ENCODE peak calls at places on chromosomes 16 and 17, in four cellular contexts. L is naive thymus-derived CD4-positive, alpha-beta T cell; E is K562; T is tibial nerve. Q is an unnamed sample.
A peak's percentile ranks its signal among the peaks of the same experiment; 100 is the strongest.

GRCh38 chr17:8880466-8880865 is 13.0 kb upstream of the PIK3R6 start:
- DNase-seq in L (no peak), E (no peak), T (no peak), Q (no peak)

GRCh38 chr17:42307362-42307927 is 19.1 kb downstream of the STAT5A start:
- DNase-seq in L (no peak), E (no peak), T (no peak), Q (no peak)

GRCh38 chr17:13647551-13647950 is 45.8 kb upstream of the HS3ST3A1 start:
- DNase-seq in L (no peak), E (no peak), T (no peak), Q (no peak)

GRCh38 chr17:28667870-28668269 is 5.9 kb downstream of the SUPT6H start:
- DNase-seq in L (no peak), E (no peak), T (no peak), Q (no peak)

GRCh38 chr16:14308357-14308723 is 237.2 kb downstream of the MRTFB start:
- DNase-seq in L (no peak), E (no peak), T (no peak), Q (no peak)

GRCh38 chr17:20073056-20073979 is 64.2 kb downstream of the SPECC1 start:
- DNase-seq in L (no peak), E (no peak), T (peak; percentile 53), Q (no peak)

GRCh38 chr16:69607674-69608073 is 41.9 kb downstream of the NFAT5 start:
- DNase-seq in L (no peak), E (no peak), T (no peak), Q (no peak)

GRCh38 chr16:31727553-31727952 is 146.1 kb upstream of the ZNF267 start:
- DNase-seq in L (no peak), E (no peak), T (no peak), Q (no peak)

GRCh38 chr16:24668481-24669001 is 60.9 kb upstream of the TNRC6A start:
- DNase-seq in L (no peak), E (no peak), T (no peak), Q (peak; percentile 16)

GRCh38 chr17:8056976-8057625 is 18.2 kb downstream of the ALOX15B start:
- DNase-seq in L (no peak), E (no peak), T (no peak), Q (no peak)

GRCh38 chr17:22460461-22461063 is 768.2 kb downstream of the KCNJ18 start:
- DNase-seq in L (no peak), E (no peak), T (no peak), Q (no peak)
- H3K9me3 ChIP-seq in L (no peaks in the 10 kb centered on the region), E (no peaks in the 10 kb centered on the region), T (no peaks in the 10 kb centered on the region), Q (no peaks in the 10 kb centered on the region)

DNA sequence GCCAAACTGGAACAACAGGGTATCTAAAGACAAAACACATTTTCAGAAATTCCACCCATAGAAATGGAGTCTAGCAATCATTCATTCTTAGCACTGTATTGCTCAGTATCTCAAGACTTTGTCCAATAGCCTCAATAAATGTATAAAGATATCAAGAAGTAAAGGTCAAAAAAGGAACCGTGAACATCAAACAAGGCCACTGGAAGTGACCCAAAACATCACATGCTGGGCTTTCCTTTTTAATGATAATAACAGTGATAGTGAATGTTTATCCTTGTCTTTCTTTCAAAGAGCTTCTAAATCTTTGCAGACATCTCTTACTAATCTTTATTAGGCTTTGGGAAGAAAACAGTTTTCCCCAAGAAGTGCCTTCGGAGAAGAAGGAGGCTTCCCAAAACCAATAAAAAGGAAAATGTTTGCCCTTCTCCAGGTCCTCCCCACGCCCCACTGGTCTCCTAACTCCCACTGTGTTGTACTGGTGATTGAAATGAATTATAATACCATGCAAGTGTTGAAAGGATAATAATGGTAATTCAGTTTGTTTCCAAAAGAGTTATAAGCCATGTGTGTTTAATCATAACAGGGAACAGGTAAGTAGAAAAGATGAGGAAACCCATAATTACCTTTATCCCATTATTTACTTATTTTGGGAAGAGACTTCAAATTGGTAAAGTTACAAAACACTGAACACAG is 18.6 kb downstream of the RNF43 start:
- DNase-seq in L (no peak), E (no peak), T (no peak), Q (no peak)
- H3K4me1 ChIP-seq in L (no peaks in the 10 kb centered on the region), E (peaks cover 12% of the 10 kb centered on the region), T (peaks cover 4% of the 10 kb centered on the region), Q (no peaks in the 10 kb centered on the region)

DNA sequence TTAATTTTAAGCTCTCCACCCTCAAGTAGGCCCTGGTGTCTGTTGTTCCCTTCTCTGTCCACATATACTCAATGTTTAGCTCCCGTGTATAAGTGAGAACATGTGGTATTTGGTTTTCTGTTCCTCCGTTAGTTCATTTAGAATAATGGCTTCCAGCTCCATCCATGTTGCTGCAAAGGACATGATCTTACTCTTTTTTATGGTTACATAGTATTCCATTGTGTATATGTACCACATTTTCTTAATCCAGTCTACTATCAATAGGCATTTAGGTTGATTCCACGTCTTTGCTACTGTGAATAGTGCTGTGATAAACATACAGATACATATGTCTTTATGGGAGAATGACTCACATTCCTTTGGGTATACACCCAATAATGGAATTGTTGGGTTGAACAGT is 111.4 kb upstream of the NACA2 start:
- DNase-seq in L (no peak), E (no peak), T (no peak), Q (no peak)
- H3K9me3 ChIP-seq in L (peaks cover 35% of the 10 kb centered on the region), E (peaks cover 5% of the 10 kb centered on the region), T (no peaks in the 10 kb centered on the region), Q (peaks cover 26% of the 10 kb centered on the region)

GRCh38 chr17:76683011-76683755 is 27.6 kb downstream of the MXRA7 start:
- DNase-seq in L (no peak), E (peak; percentile 77), T (no peak), Q (no peak)
- H3K4me1 ChIP-seq in L (peaks cover 19% of the 10 kb centered on the region), E (peaks cover 18% of the 10 kb centered on the region), T (peaks cover 71% of the 10 kb centered on the region), Q (peaks cover 27% of the 10 kb centered on the region)

Q was measured in thoracic aorta.